ENCODE peak calls at places on chromosomes 12 and 14, in nine cellular contexts. A, E, L, G, F, U, D, N and R are unnamed samples.

GRCh38 chr14:92105845-92106094 is 612 bp downstream of the ATXN3 start:
- DNase-seq in L (peak; percentile 30), D (peak; percentile 23), U (peak; percentile 39), A (peak; percentile 7), N (peak; percentile 71), F (no peak), G (no peak), E (peak; percentile 46), R (no peak)

GRCh38 chr12:132292328-132293319 is 36.8 kb downstream of the GALNT9 start:
- DNase-seq in E (no peak), F (no peak), N (peak; percentile 9), L (no peak), U (no peak), G (no peak), A (no peak), D (no peak), R (no peak)

GRCh38 chr12:118548887-118549286 is 172.5 kb downstream of the SUDS3 start:
- DNase-seq in E (no peak), F (no peak), G (no peak), D (no peak), A (no peak), U (no peak), L (no peak), N (no peak), R (no peak)

GRCh38 chr12:42510823-42511222 is 78.7 kb downstream of the PRICKLE1 start:
- DNase-seq in A (no peak), D (no peak), L (no peak), U (no peak), G (no peak), E (no peak), F (no peak), N (no peak), R (no peak)

GRCh38 chr12:91406920-91407341 is 224.3 kb upstream of the DCN start:
- DNase-seq in U (no peak), E (peak; percentile 69), N (no peak), A (peak; percentile 77), L (no peak), D (no peak), F (peak; percentile 47), G (no peak), R (no peak)

GRCh38 chr12:57236224-57236924 is 6.9 kb downstream of the SHMT2 start:
- DNase-seq in G (no peak), E (no peak), A (no peak), F (no peak), U (no peak), D (no peak), N (no peak), L (no peak), R (no peak)

GRCh38 chr12:77584860-77585259 is 245.8 kb upstream of the NAV3 start:
- DNase-seq in D (no peak), F (no peak), E (no peak), U (no peak), G (no peak), L (no peak), N (no peak), A (no peak), R (no peak)

GRCh38 chr12:62305778-62306177 is 45.6 kb downstream of the USP15 start:
- DNase-seq in F (no peak), G (no peak), E (no peak), N (no peak), U (no peak), A (no peak), D (no peak), L (no peak), R (no peak)

GRCh38 chr12:31321565-31322228 is 4.3 kb downstream of the SINHCAF start:
- DNase-seq in F (no peak), E (no peak), U (no peak), G (no peak), L (no peak), A (no peak), N (no peak), D (no peak), R (no peak)

GRCh38 chr12:127060310-127060847 is 1206.6 kb upstream of the TMEM132C start:
- DNase-seq in L (no peak), D (no peak), A (no peak), U (no peak), F (no peak), E (no peak), G (no peak), N (no peak), R (no peak)

GRCh38 chr12:75805905-75806304 is 225.7 kb downstream of the PHLDA1 start:
- DNase-seq in F (no peak), A (no peak), L (no peak), N (no peak), E (no peak), G (no peak), U (no peak), D (no peak), R (no peak)

GRCh38 chr14:34258318-34258717 is 203.7 kb downstream of the SPTSSA start:
- DNase-seq in F (no peak), E (peak; percentile 49), L (no peak), N (peak; percentile 25), G (no peak), A (no peak), U (no peak), D (no peak), R (no peak)

GRCh38 chr14:96095581-96096476 is 56.7 kb downstream of the C14orf132 start:
- DNase-seq in G (no peak), D (peak; percentile 72), F (no peak), L (no peak), U (peak; percentile 89), N (no peak), E (peak; percentile 82), A (peak; percentile 26), R (no peak)

GRCh38 chr12:1203735-1204019 is 212.7 kb downstream of the ERC1 start:
- DNase-seq in N (no peak), D (no peak), G (no peak), U (no peak), A (no peak), F (no peak), L (no peak), E (no peak), R (no peak)

GRCh38 chr12:113092478-113093408 is 36.2 kb downstream of the DTX1 start:
- DNase-seq in L (peak; percentile 75), U (no peak), E (peak; percentile 44), G (peak; percentile 58), D (no peak), N (peak; percentile 61), A (peak; percentile 75), F (no peak), R (no peak)